ENCODE peak calls at places on chromosomes 1 and 21, in seven cellular contexts. A, M, R, X, P, S and T are unnamed samples.

GRCh38 chr21:42160950-42161225 is 58.1 kb upstream of the ABCG1 start:
- DNase-seq in M (no peak), X (no peak), R (no peak), A (no peak), P (no peak), S (no peak), T (no peak)

GRCh38 chr1:54138994-54139393 is 13.8 kb downstream of the CDCP2 start:
- DNase-seq in X (no peak), P (no peak), S (no peak), R (no peak), M (no peak), A (no peak), T (no peak)

GRCh38 chr1:46490603-46491499 is 1.2 kb downstream of the DMBX1 start:
- DNase-seq in P (peak), A (peak), R (no peak), M (no peak), X (no peak), S (no peak), T (no peak)

GRCh38 chr1:204711103-204711946 is 25.8 kb upstream of the LRRN2 start:
- DNase-seq in P (no peak), R (no peak), X (no peak), S (no peak), A (no peak), M (peak), T (no peak)

GRCh38 chr1:47901001-47901575 is 96.1 kb downstream of the TRABD2B start:
- DNase-seq in A (no peak), S (no peak), X (no peak), P (peak), M (no peak), R (no peak), T (no peak)

GRCh38 chr1:26539722-26540121 is 10.2 kb downstream of the RPS6KA1 start:
- DNase-seq in S (no peak), X (no peak), P (no peak), A (peak), M (no peak), R (no peak), T (no peak)

GRCh38 chr1:223248787-223249175 is 105.7 kb upstream of the TLR5 start:
- DNase-seq in P (no peak), X (no peak), M (no peak), A (no peak), S (no peak), R (no peak), T (no peak)

GRCh38 chr1:41538741-41539415 is 54.4 kb upstream of the EDN2 start:
- DNase-seq in M (no peak), S (no peak), X (no peak), R (no peak), P (peak), A (no peak), T (no peak)

GRCh38 chr1:67646145-67647035 is 38.6 kb upstream of the GADD45A start:
- DNase-seq in X (no peak), P (no peak), A (peak), S (no peak), R (peak), M (peak), T (no peak)

GRCh38 chr1:245378352-245379144 is 223.8 kb downstream of the KIF26B start:
- DNase-seq in M (no peak), A (no peak), S (no peak), R (no peak), P (no peak), X (no peak), T (no peak)

GRCh38 chr21:44000360-44000759 is 11.7 kb upstream of the TRAPPC10 start:
- DNase-seq in S (no peak), A (no peak), X (no peak), R (no peak), P (no peak), M (no peak), T (no peak)